ENCODE peak calls at places on chromosomes 2 and 18, in nine cellular contexts. E is foreskin fibroblast, R is body of pancreas, W is WTC11, H is neural crest cell, F is psoas muscle, A is H9, N is astrocyte of the spinal cord, T is omental fat pad. Y is an unnamed sample.

GRCh38 chr2:100886054-100886453 is 66.1 kb downstream of the NPAS2 start:
- DNase-seq in E (no peak), R (no peak), W (no peak), H (no peak), F (no peak), A (no peak), N (no peak), T (no peak), Y (no peak)

GRCh38 chr2:241811952-241812729 is 3.1 kb downstream of the NEU4 start:
- DNase-seq in E (no peak), R (no peak), W (no peak), H (no peak), F (peak), A (peak), N (no peak), T (no peak), Y (no peak)

GRCh38 chr2:140627136-140627535 is 1503.7 kb downstream of the LRP1B start:
- DNase-seq in E (peak), R (no peak), W (no peak), H (no peak), F (no peak), A (no peak), N (no peak), T (no peak), Y (no peak)

GRCh38 chr2:162174778-162175177 is 22.7 kb upstream of the GCG start:
- DNase-seq in E (peak), R (no peak), W (no peak), H (no peak), F (no peak), A (no peak), N (no peak), T (no peak), Y (no peak)

GRCh38 chr2:47346669-47347068 is 56.3 kb upstream of the MSH2 start:
- DNase-seq in E (no peak), R (no peak), W (no peak), H (no peak), F (no peak), A (no peak), N (no peak), T (no peak), Y (no peak)

GRCh38 chr2:200042944-200043343 is 87.6 kb downstream of the MAIP1 start:
- DNase-seq in E (peak), R (no peak), W (no peak), H (no peak), F (no peak), A (no peak), N (peak), T (no peak), Y (no peak)

GRCh38 chr2:6845312-6845711 is 20.4 kb downstream of the CMPK2 start:
- DNase-seq in E (peak), R (no peak), W (no peak), H (no peak), F (no peak), A (no peak), N (peak), T (no peak), Y (no peak)

GRCh38 chr2:144181006-144181405 is 338.9 kb downstream of the ZEB2 start:
- DNase-seq in E (peak), R (no peak), W (no peak), H (no peak), F (no peak), A (no peak), N (no peak), T (no peak), Y (no peak)

GRCh38 chr18:58416704-58417683 is 211.9 kb downstream of the ALPK2 start:
- DNase-seq in E (peak), R (peak), W (no peak), H (no peak), F (no peak), A (no peak), N (peak), T (no peak), Y (no peak)

GRCh38 chr2:68839260-68839833 is 31.9 kb downstream of the BMP10 start:
- DNase-seq in E (peak), R (no peak), W (peak), H (no peak), F (no peak), A (no peak), N (no peak), T (no peak), Y (no peak)
- TF ChIP-seq CTCF in E (peak), R (no peak), W (peak), H (peak), F (peak), A (peak), N (peak), T (no peak), Y (no peak)

DNA sequence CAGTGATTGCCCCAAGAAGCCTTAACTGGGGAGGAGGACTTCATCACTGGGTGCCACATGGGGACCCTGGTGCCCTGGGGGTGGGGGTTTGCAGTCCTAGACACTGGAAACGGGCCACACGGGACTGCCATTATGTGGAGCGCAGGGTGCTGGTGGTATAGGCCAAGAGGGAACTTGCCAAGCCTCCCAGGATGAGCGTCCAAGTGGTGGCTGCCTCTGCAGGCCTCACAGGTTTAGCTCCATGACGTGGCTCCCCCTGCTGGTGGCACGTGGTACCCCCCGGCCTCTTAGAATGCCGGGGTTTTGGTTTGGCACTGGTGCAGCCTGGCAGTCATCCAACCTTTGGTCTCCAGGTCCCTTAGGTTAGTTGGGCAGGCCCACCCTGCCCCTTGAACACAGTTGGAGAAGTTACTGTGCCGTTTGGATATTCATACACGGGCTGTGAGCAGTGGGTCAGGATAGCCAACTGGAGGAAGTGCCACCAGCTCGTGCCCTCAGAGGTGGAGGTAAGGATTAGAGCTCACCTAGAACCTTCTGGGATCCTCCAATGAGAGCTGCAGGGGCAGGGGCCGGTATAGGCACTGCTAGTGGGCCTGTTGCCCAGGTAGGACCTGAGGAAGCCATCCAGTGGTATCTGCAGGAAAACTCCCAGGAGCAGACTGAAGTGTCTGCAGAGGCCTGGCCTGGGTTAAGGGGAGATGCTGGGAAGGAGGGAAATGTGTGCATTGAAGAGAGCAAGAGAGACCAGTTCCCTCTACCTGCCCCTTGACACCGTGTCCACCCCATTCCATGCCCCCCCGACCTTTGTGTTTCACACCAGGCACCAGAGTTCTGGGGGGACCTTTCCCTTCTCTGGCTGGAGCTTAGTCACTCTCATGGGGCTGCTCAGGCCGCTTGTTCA is 5.7 kb downstream of the PTMA start:
- DNase-seq in E (peak), R (peak), W (peak), H (peak), F (peak), A (peak), N (peak), T (peak), Y (peak)
- TF ChIP-seq CTCF in E (peak), R (peak), W (peak), H (peak), F (peak), A (peak), N (peak), T (no peak), Y (peak)

DNA sequence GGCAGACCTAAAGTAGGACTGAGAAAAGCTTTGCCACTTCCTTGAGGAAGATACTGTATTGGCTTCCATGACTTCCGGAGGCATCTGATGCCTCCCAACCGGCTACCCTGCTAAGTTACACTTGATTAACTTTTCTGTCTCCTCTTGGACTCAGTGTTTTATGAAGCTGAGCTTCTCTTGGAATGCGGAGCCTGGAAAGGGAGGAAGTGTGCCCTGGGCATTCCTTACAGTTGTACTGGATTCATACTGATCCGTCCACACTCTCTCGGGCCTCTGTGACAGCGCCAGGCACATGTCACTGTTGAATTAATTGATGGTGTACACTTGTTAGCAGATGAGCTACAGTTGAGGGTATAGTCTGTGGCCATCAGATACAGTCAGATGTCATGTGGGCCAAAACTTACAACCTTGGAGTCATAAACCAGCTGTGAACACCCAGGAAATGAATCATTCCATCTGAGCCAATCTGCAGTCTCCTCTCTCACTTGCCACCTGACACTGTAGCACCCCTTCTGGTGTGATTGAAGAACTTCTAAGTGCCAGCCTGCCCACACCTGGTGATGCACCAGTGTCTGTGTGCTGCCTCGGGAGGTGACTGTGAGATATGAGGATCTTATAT is 122.5 kb downstream of the FHOD3 start:
- DNase-seq in E (peak), R (no peak), W (no peak), H (no peak), F (no peak), A (no peak), N (no peak), T (no peak), Y (no peak)
- TF ChIP-seq CTCF in E (no peak), R (no peak), W (no peak), H (no peak), F (peak), A (peak), N (no peak), T (no peak), Y (no peak)

DNA sequence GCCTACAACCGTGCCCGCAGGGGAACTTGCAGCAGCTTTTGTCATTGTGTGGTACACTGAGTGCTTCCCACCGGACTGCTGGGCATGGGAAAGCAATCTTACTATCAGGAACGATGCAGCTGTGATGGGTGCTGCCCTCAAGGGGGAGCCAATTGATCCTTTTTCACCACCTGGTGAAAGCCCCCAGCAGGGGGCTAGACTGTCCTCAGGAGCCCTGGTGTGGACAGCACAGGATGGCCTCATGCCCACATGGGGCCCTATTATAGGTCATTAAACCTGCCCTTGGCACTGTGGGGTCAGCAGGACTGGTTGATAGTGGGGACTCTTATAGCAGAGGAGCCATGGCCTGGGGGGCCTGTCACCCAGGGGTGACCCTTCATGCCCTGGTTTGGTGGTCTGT is 172.2 kb downstream of the GLI2 start:
- DNase-seq in E (no peak), R (no peak), W (no peak), H (no peak), F (no peak), A (no peak), N (no peak), T (no peak), Y (no peak)
- TF ChIP-seq CTCF in E (no peak), R (no peak), W (no peak), H (peak), F (no peak), A (peak), N (peak), T (no peak), Y (peak)

GRCh38 chr18:59631583-59632181 is 65.5 kb downstream of the CCBE1 start:
- DNase-seq in E (peak), R (no peak), W (peak), H (peak), F (no peak), A (peak), N (peak), T (no peak), Y (peak)
- TF ChIP-seq CTCF in E (peak), R (no peak), W (peak), H (peak), F (peak), A (peak), N (peak), T (no peak), Y (peak)

DNA sequence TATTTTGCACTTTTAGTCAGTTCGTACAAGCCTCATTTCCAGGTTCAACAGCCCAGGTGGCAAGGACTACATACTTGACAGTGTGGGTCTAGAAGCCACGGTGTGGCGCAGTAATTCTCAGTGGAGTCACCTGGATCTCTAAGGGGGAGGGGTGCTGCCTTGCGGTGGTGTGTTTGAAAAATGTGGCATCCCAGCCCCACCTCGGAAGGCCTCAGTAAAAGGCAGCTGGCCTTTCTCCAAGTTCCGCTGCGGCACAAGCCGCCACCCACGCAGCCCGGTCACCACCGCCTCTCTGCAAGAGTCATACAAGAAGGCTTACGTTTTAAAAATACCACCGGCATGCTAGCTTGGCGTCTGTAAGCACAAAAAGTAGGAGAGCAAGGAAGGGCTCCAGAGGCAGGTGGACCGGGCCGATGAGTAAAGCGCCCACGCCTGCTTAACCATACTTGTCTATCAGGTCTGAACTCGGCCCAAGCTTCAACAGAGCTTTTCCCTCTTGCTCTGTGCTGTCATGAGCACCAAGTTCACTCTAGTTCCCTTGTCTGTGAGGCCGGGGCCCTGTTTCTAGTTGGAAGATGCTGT is 49.5 kb downstream of the SPRED2 start:
- DNase-seq in E (peak), R (peak), W (no peak), H (no peak), F (peak), A (peak), N (peak), T (peak), Y (no peak)
- TF ChIP-seq CTCF in E (no peak), R (no peak), W (no peak), H (no peak), F (no peak), A (no peak), N (no peak), T (no peak), Y (no peak)

GRCh38 chr2:212042562-212042961 is 496.0 kb downstream of the ERBB4 start:
- DNase-seq in E (no peak), R (no peak), W (no peak), H (no peak), F (no peak), A (no peak), N (no peak), T (no peak), Y (no peak)
- TF ChIP-seq CTCF in E (no peak), R (no peak), W (no peak), H (no peak), F (no peak), A (no peak), N (no peak), T (no peak), Y (no peak)